ENCODE peak calls at places on chromosome 1, in four cellular contexts. One of them, this sample, is unnamed.

GRCh38 chr1:160091666-160092223 is 6.7 kb downstream of the IGSF8 start:
- DNase-seq in psoas muscle: no peak
- DNase-seq in CD8-positive, alpha-beta T cell: no peak
- DNase-seq in testis: no peak
- DNase-seq in this sample: no peak

GRCh38 chr1:94580367-94581115 is 39.0 kb upstream of the F3 start:
- DNase-seq in psoas muscle: no peak
- DNase-seq in CD8-positive, alpha-beta T cell: no peak
- DNase-seq in testis: no peak
- DNase-seq in this sample: no peak

GRCh38 chr1:225944387-225944786 is 3.4 kb upstream of the LEFTY2 start:
- DNase-seq in psoas muscle: no peak
- DNase-seq in CD8-positive, alpha-beta T cell: no peak
- DNase-seq in testis: no peak
- DNase-seq in this sample: no peak

GRCh38 chr1:182301026-182301436 is 90.6 kb downstream of the GLUL start:
- DNase-seq in psoas muscle: no peak
- DNase-seq in CD8-positive, alpha-beta T cell: no peak
- DNase-seq in testis: no peak
- DNase-seq in this sample: no peak

GRCh38 chr1:160666079-160666442 is 19.2 kb upstream of the SLAMF1 start:
- DNase-seq in psoas muscle: no peak
- DNase-seq in CD8-positive, alpha-beta T cell: no peak
- DNase-seq in testis: no peak
- DNase-seq in this sample: no peak

GRCh38 chr1:168312718-168313604 is 32.3 kb downstream of the TBX19 start:
- DNase-seq in psoas muscle: no peak
- DNase-seq in CD8-positive, alpha-beta T cell: no peak
- DNase-seq in testis: no peak
- DNase-seq in this sample: no peak

GRCh38 chr1:185853739-185854138 is 119.5 kb downstream of the HMCN1 start:
- DNase-seq in psoas muscle: no peak
- DNase-seq in CD8-positive, alpha-beta T cell: no peak
- DNase-seq in testis: no peak
- DNase-seq in this sample: no peak

GRCh38 chr1:234610061-234610581 is at the start of gene IRF2BP2:
- DNase-seq in psoas muscle: peak; percentile 85
- DNase-seq in CD8-positive, alpha-beta T cell: peak; percentile 72
- DNase-seq in testis: peak; percentile 88
- DNase-seq in this sample: no peak

DNA sequence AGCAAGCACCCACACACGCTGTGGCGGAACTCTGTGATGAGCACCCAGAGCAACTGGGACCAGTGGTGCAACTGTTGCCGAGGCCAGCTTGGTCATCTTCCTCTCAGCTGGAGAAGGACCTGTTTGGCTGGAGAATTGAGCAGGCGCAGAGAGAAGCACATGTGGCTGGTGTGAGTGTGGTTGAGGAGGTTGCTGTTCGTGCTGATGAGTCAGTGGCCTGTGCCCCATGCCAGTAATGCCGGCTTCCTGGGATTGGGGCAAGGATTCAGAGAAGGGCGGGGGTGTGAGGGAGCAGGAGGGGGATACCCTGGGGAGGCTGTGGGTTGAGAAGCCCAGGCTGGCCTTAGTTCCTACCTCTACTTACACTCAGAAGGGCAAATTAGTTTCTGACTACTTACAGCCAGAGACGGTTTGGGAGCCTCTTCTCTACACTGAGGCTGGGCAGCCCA is 57.5 kb upstream of the EPS8L3 start:
- DNase-seq in psoas muscle: peak; percentile 90
- DNase-seq in CD8-positive, alpha-beta T cell: no peak
- DNase-seq in testis: no peak
- DNase-seq in this sample: no peak
- H3K4me1 ChIP-seq in psoas muscle: peaks cover 41% of the 10 kb centered on the region
- H3K4me1 ChIP-seq in CD8-positive, alpha-beta T cell: no peaks in the 10 kb centered on the region
- H3K4me1 ChIP-seq in testis: peaks cover 25% of the 10 kb centered on the region
- H3K4me1 ChIP-seq in this sample: no peaks in the 10 kb centered on the region

DNA sequence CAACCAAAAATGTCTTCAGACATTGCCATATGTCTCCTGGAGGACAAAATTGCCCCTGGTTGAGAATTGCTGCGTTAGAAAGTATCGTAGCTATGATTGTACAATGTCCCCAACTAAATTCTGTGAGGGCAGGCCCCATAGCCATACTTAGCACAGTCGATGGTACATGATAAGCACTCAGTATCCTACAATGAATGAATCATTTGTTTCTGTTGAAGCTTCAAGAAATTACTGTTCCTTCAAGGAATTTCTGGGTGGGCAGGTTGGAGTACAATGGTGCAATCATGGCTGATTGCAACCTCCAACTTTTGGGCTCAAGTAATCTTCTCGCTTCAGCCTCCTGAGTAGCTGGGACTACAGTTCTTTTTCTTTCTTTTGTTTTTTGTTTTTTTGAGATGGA is 4.7 kb downstream of the CAP1 start:
- DNase-seq in psoas muscle: no peak
- DNase-seq in CD8-positive, alpha-beta T cell: no peak
- DNase-seq in testis: no peak
- DNase-seq in this sample: no peak
- H3K4me1 ChIP-seq in psoas muscle: peaks cover 35% of the 10 kb centered on the region
- H3K4me1 ChIP-seq in CD8-positive, alpha-beta T cell: peaks cover 78% of the 10 kb centered on the region
- H3K4me1 ChIP-seq in testis: peaks cover 31% of the 10 kb centered on the region
- H3K4me1 ChIP-seq in this sample: no peaks in the 10 kb centered on the region

GRCh38 chr1:235946570-235946981 is 79.9 kb upstream of the LYST start:
- DNase-seq in psoas muscle: no peak
- DNase-seq in CD8-positive, alpha-beta T cell: no peak
- DNase-seq in testis: no peak
- DNase-seq in this sample: no peak
- H3K4me1 ChIP-seq in psoas muscle: no peaks in the 10 kb centered on the region
- H3K4me1 ChIP-seq in CD8-positive, alpha-beta T cell: no peaks in the 10 kb centered on the region
- H3K4me1 ChIP-seq in testis: peaks cover 3% of the 10 kb centered on the region
- H3K4me1 ChIP-seq in this sample: no peaks in the 10 kb centered on the region

DNA sequence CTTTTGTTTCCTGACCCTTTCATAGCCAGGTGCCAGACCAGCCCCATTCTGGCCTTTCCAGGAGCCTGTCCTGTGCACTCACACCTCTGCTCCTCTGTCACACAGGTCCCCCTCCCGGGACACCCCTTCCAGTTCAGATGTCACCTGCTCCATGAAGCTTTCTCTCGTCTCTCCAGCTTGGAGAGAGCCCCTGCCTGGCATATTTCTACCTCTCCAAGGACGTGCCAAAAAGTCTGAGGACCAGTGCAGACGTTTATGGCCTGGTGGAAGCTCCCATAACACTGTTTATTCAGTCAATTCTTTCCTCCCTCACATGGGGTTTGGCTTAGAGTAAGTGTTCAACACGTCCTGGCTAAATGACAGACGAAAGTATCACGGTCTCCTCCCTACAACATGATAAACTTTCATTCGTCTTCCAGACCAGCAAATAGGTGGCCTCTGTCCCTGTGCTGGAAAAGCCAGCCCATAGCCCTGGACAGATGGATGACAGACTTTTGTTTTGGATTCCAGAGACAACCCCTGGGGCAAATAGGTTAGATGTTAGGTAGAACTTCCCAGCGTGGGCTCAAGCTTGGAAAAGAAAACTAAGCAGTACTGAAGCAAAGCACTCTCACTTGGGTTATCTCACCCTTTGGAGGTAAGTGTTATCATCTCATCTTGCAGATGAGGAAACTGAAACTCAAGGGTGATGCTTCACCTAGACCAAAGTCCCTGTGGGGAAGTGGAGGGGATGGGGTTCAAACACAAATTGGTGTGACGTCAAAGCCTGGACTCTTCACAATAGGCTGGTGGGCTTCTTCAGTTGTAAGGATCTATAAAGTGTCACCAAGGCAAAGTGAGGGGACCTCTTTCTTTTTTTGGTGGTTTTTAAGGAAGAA is 52.9 kb upstream of the ECE1 start:
- DNase-seq in psoas muscle: no peak
- DNase-seq in CD8-positive, alpha-beta T cell: no peak
- DNase-seq in testis: peak; percentile 51
- DNase-seq in this sample: no peak
- H3K4me1 ChIP-seq in psoas muscle: peaks cover 23% of the 10 kb centered on the region
- H3K4me1 ChIP-seq in CD8-positive, alpha-beta T cell: peaks cover 70% of the 10 kb centered on the region
- H3K4me1 ChIP-seq in testis: peaks cover 59% of the 10 kb centered on the region
- H3K4me1 ChIP-seq in this sample: peaks cover 1% of the 10 kb centered on the region

GRCh38 chr1:201311356-201312011 is 28.2 kb downstream of the PKP1 start:
- DNase-seq in psoas muscle: no peak
- DNase-seq in CD8-positive, alpha-beta T cell: no peak
- DNase-seq in testis: no peak
- DNase-seq in this sample: no peak

GRCh38 chr1:201310986-201311355 is 27.7 kb downstream of the PKP1 start:
- DNase-seq in psoas muscle: no peak
- DNase-seq in CD8-positive, alpha-beta T cell: no peak
- DNase-seq in testis: no peak
- DNase-seq in this sample: no peak

GRCh38 chr1:201313086-201313485 is 29.8 kb downstream of the PKP1 start:
- DNase-seq in psoas muscle: no peak
- DNase-seq in CD8-positive, alpha-beta T cell: no peak
- DNase-seq in testis: no peak
- DNase-seq in this sample: no peak

GRCh38 chr1:201310251-201310985 is 27.1 kb downstream of the PKP1 start:
- DNase-seq in psoas muscle: no peak
- DNase-seq in CD8-positive, alpha-beta T cell: no peak
- DNase-seq in testis: no peak
- DNase-seq in this sample: no peak

GRCh38 chr1:201312298-201312697 is 29.0 kb downstream of the PKP1 start:
- DNase-seq in psoas muscle: no peak
- DNase-seq in CD8-positive, alpha-beta T cell: no peak
- DNase-seq in testis: no peak
- DNase-seq in this sample: no peak
- H3K4me1 ChIP-seq in psoas muscle: peaks cover 6% of the 10 kb centered on the region
- H3K4me1 ChIP-seq in CD8-positive, alpha-beta T cell: no peaks in the 10 kb centered on the region
- H3K4me1 ChIP-seq in testis: peaks cover 6% of the 10 kb centered on the region
- H3K4me1 ChIP-seq in this sample: peaks cover 2% of the 10 kb centered on the region